ENCODE peak calls at places on chromosomes 4 and X, in five cellular contexts. P, S, F, D and I are unnamed samples.
A peak's percentile ranks its signal among the peaks of the same experiment; 100 is the strongest.

GRCh38 chr4:122764808-122765189 is 32.3 kb downstream of the BBS12 start:
- DNase-seq in P (no peak), S (no peak), F (no peak), D (no peak), I (no peak)

GRCh38 chr4:79292008-79292407 is 33.9 kb downstream of the NAA11 start:
- DNase-seq in P (no peak), S (no peak), F (no peak), D (no peak), I (no peak)

GRCh38 chr4:2432004-2432403 is 13.2 kb downstream of the CFAP99 start:
- DNase-seq in P (no peak), S (no peak), F (no peak), D (no peak), I (no peak)

GRCh38 chrX:139750390-139750789 is 42.4 kb upstream of the MCF2 start:
- DNase-seq in P (no peak), S (no peak), F (no peak), D (no peak), I (no peak)

GRCh38 chr4:6957148-6957520 is 47.5 kb downstream of the TBC1D14 start:
- DNase-seq in P (no peak), S (no peak), F (no peak), D (no peak), I (no peak)

GRCh38 chr4:6001965-6002833 is 16.0 kb downstream of the C4orf50 start:
- DNase-seq in P (no peak), S (no peak), F (no peak), D (no peak), I (no peak)

GRCh38 chr4:165461176-165461835 is 82.5 kb downstream of the CPE start:
- DNase-seq in P (no peak), S (no peak), F (no peak), D (no peak), I (no peak)

GRCh38 chr4:17544205-17544604 is 29.2 kb downstream of the CLRN2 start:
- DNase-seq in P (no peak), S (no peak), F (no peak), D (no peak), I (peak; percentile 35)

GRCh38 chrX:109709129-109709631 is 23.9 kb downstream of the ACSL4 start:
- DNase-seq in P (no peak), S (no peak), F (no peak), D (no peak), I (no peak)

GRCh38 chr4:61541474-61541873 is 341.3 kb downstream of the ADGRL3 start:
- DNase-seq in P (no peak), S (peak; percentile 41), F (no peak), D (no peak), I (no peak)
- TF ChIP-seq CTCF in P (no peak), S (peak; percentile 39), F (no peak), D (peak; percentile 17), I (no peak)

DNA sequence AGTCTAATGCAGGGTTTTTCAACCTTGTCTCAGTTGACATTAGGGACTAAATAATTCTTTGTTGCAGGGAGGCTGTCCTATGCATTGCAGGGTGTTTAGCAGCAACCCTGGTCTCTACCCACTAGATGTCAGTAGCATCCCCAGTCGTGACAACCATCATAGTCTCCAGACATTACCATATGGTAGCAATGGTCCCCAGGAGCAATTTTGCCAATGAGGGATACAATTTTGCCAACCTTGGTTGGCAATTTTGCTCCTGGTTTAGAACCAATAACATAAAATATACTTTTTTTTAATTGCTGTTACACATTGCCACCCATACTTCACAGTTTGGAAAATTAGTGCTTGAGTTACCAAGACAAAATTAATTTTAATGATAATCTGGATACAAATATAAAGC is 6.0 kb downstream of the EREG start:
- DNase-seq in P (peak; percentile 42), S (peak; percentile 60), F (no peak), D (no peak), I (no peak)
- TF ChIP-seq CTCF in P (peak; percentile 65), S (peak; percentile 85), F (peak; percentile 68), D (peak; percentile 76), I (peak; percentile 40)

GRCh38 chr4:157514711-157515110 is 294.2 kb downstream of the GRIA2 start:
- DNase-seq in P (peak; percentile 20), S (peak; percentile 27), F (no peak), D (no peak), I (no peak)
- TF ChIP-seq CTCF in P (peak; percentile 40), S (peak; percentile 8), F (no peak), D (peak; percentile 32), I (no peak)

GRCh38 chr4:74536557-74536956 is 91.6 kb downstream of the AREG start:
- DNase-seq in P (no peak), S (no peak), F (no peak), D (no peak), I (no peak)
- TF ChIP-seq CTCF in P (peak; percentile 45), S (peak; percentile 42), F (peak; percentile 11), D (peak; percentile 57), I (no peak)